ENCODE peak calls at places on chromosomes 2 and 18, in eight cellular contexts. One of them, this sample, is unnamed.

GRCh38 chr2:172198361-172198760 is 95.7 kb upstream of the DLX2 start:
- DNase-seq in lung: no peak
- DNase-seq in mammary epithelial cell: no peak
- DNase-seq in endothelial cell: no peak
- DNase-seq in BJ: no peak
- DNase-seq in NK-92 treated with Interleukin-12 subunit alpha and Interleukin-12 subunit beta, amount 100 ng/mL, for 24 hours: no peak
- DNase-seq in hepatic stellate cell: no peak
- DNase-seq in K562: no peak
- DNase-seq in this sample: no peak

GRCh38 chr2:231780123-231780908 is 766 bp downstream of the PDE6D start:
- DNase-seq in lung: no peak
- DNase-seq in mammary epithelial cell: peak
- DNase-seq in endothelial cell: peak
- DNase-seq in BJ: no peak
- DNase-seq in NK-92 treated with Interleukin-12 subunit alpha and Interleukin-12 subunit beta, amount 100 ng/mL, for 24 hours: no peak
- DNase-seq in hepatic stellate cell: no peak
- DNase-seq in K562: peak
- DNase-seq in this sample: no peak

GRCh38 chr2:150470435-150470834 is 17.0 kb downstream of the RND3 start:
- DNase-seq in lung: no peak
- DNase-seq in mammary epithelial cell: no peak
- DNase-seq in endothelial cell: no peak
- DNase-seq in BJ: no peak
- DNase-seq in NK-92 treated with Interleukin-12 subunit alpha and Interleukin-12 subunit beta, amount 100 ng/mL, for 24 hours: no peak
- DNase-seq in hepatic stellate cell: no peak
- DNase-seq in K562: no peak
- DNase-seq in this sample: no peak

GRCh38 chr18:27887287-27887686 is 289.6 kb downstream of the CDH2 start:
- DNase-seq in lung: no peak
- DNase-seq in mammary epithelial cell: peak
- DNase-seq in endothelial cell: no peak
- DNase-seq in BJ: no peak
- DNase-seq in NK-92 treated with Interleukin-12 subunit alpha and Interleukin-12 subunit beta, amount 100 ng/mL, for 24 hours: no peak
- DNase-seq in hepatic stellate cell: peak
- DNase-seq in K562: no peak
- DNase-seq in this sample: no peak

GRCh38 chr2:189060096-189060642 is 86.0 kb downstream of the COL3A1 start:
- DNase-seq in lung: no peak
- DNase-seq in mammary epithelial cell: no peak
- DNase-seq in endothelial cell: no peak
- DNase-seq in BJ: no peak
- DNase-seq in NK-92 treated with Interleukin-12 subunit alpha and Interleukin-12 subunit beta, amount 100 ng/mL, for 24 hours: no peak
- DNase-seq in hepatic stellate cell: no peak
- DNase-seq in K562: no peak
- DNase-seq in this sample: no peak

GRCh38 chr18:22585333-22585732 is 167.6 kb upstream of the CTAGE1 start:
- DNase-seq in lung: no peak
- DNase-seq in mammary epithelial cell: no peak
- DNase-seq in endothelial cell: no peak
- DNase-seq in BJ: no peak
- DNase-seq in NK-92 treated with Interleukin-12 subunit alpha and Interleukin-12 subunit beta, amount 100 ng/mL, for 24 hours: no peak
- DNase-seq in hepatic stellate cell: no peak
- DNase-seq in K562: no peak
- DNase-seq in this sample: no peak

GRCh38 chr2:237618449-237618848 is 8.9 kb upstream of the LRRFIP1 start:
- DNase-seq in lung: no peak
- DNase-seq in mammary epithelial cell: no peak
- DNase-seq in endothelial cell: no peak
- DNase-seq in BJ: peak
- DNase-seq in NK-92 treated with Interleukin-12 subunit alpha and Interleukin-12 subunit beta, amount 100 ng/mL, for 24 hours: no peak
- DNase-seq in hepatic stellate cell: peak
- DNase-seq in K562: no peak
- DNase-seq in this sample: no peak

GRCh38 chr2:158907926-158908462 is 60.4 kb upstream of the TANC1 start:
- DNase-seq in lung: no peak
- DNase-seq in mammary epithelial cell: no peak
- DNase-seq in endothelial cell: no peak
- DNase-seq in BJ: no peak
- DNase-seq in NK-92 treated with Interleukin-12 subunit alpha and Interleukin-12 subunit beta, amount 100 ng/mL, for 24 hours: no peak
- DNase-seq in hepatic stellate cell: no peak
- DNase-seq in K562: no peak
- DNase-seq in this sample: no peak